ENCODE peak calls at places on chromosomes 11 and 22, in ten cellular contexts. E is heart left ventricle, D is NB4, I is AG09319, T is mammary epithelial cell, C is dorsolateral prefrontal cortex, G is kidney, Z is cardiac muscle cell, K is right atrium auricular region, J is fibroblast of lung. U is an unnamed sample.

GRCh38 chr11:72037554-72038311 is 39.0 kb downstream of the IL18BP start:
- DNase-seq in E (no peak), D (no peak), I (no peak), T (peak), C (no peak), G (no peak), Z (no peak), K (no peak), J (peak), U (no peak)

GRCh38 chr11:134332189-134332631 is 422 bp downstream of the GLB1L2 start:
- DNase-seq in E (no peak), D (no peak), I (no peak), T (no peak), C (no peak), G (no peak), Z (no peak), K (no peak), J (no peak), U (no peak)

GRCh38 chr11:134569195-134569594 is 157.2 kb upstream of the B3GAT1 start:
- DNase-seq in E (no peak), D (no peak), I (no peak), T (no peak), C (no peak), G (no peak), Z (no peak), K (no peak), J (no peak), U (no peak)

GRCh38 chr11:19511413-19512183 is 201.0 kb upstream of the NAV2 start:
- DNase-seq in E (peak), D (peak), I (peak), T (no peak), C (peak), G (peak), Z (peak), K (peak), J (peak), U (no peak)

GRCh38 chr11:131178020-131178419 is 192.4 kb upstream of the NTM start:
- DNase-seq in E (no peak), D (no peak), I (no peak), T (no peak), C (no peak), G (no peak), Z (no peak), K (no peak), J (no peak), U (no peak)

GRCh38 chr22:38760477-38761201 is 4.8 kb upstream of the SUN2 start:
- DNase-seq in E (no peak), D (peak), I (no peak), T (no peak), C (no peak), G (no peak), Z (peak), K (no peak), J (peak), U (no peak)

GRCh38 chr11:8081591-8082021 is 595 bp downstream of the TUB start:
- DNase-seq in E (no peak), D (no peak), I (no peak), T (no peak), C (no peak), G (no peak), Z (peak), K (no peak), J (peak), U (no peak)

GRCh38 chr11:122140535-122140934 is 24.5 kb upstream of the BLID start:
- DNase-seq in E (no peak), D (no peak), I (no peak), T (peak), C (no peak), G (no peak), Z (peak), K (no peak), J (peak), U (peak)

GRCh38 chr22:29225422-29226090 is 19.9 kb downstream of the EMID1 start:
- DNase-seq in E (peak), D (no peak), I (no peak), T (no peak), C (no peak), G (peak), Z (peak), K (peak), J (peak), U (no peak)

GRCh38 chr22:20247010-20247505 is 21.1 kb downstream of the RTN4R start:
- DNase-seq in E (peak), D (peak), I (no peak), T (no peak), C (no peak), G (no peak), Z (no peak), K (no peak), J (no peak), U (no peak)

DNA sequence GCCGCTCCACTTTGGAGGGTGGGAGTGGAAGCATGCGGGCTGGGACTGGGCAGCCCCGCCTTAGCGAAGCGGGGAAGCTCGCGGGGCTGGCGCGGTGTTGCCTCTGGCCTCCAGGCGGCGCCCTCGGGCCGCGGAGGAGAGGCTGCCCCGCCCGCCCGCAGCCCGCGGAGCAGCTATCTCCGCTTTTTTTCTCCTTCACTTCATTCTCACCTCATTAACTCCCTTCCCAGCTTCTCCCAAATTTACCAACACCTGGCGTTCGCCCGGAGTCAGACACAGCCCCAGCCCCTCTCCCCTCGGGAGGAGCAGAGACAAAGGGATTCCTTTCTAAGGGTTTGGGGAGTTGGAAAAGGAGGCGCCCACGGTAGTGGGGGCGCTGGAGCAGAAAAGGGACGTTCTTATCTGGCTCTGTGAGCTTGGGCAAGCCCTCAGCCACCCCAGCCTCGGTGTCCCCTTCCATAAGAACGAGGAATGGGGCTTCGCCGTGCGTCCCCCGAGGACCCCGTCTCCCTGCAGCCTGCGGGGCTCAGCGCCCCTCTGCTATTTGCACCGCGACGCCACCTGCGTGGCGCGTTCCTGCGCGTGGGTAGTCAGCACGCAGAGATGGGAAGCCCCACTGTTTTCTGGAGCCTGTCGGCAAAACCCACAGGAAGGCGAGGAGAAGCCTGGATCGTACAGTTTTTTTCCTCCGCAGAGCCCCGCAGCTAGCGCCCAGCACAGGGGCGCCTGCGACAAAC is 1.5 kb upstream of the WNT11 start:
- DNase-seq in E (peak), D (peak), I (peak), T (peak), C (peak), G (peak), Z (peak), K (peak), J (peak), U (peak)
- TF ChIP-seq CTCF in E (peak), D (peak), I (peak), T (peak), C (peak), G (peak), Z (peak), K (peak), J (peak), U (peak)

DNA sequence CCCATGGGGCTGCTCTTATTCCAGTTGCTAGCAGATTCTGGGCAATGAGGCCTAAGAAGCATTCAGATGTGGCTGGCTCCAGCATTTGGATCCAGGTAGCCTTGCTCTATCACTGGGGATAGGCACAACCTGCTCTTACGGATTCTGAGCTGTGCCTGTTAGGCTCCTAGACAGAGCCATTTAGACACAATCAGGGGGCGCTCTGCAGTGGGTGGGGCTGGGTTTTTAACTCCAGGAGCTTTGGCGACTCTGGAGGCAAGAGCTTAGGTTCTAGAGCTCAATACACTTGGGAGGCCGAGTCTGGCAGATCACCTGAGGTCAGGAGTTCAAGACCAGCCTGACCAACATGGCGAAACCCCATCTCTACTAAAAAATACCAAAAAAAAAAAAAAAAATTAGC is 32.0 kb downstream of the KCNC1 start:
- DNase-seq in E (no peak), D (no peak), I (no peak), T (no peak), C (no peak), G (peak), Z (no peak), K (no peak), J (no peak), U (no peak)
- TF ChIP-seq CTCF in E (no peak), D (peak), I (no peak), T (peak), C (no peak), G (no peak), Z (no peak), K (no peak), J (peak), U (no peak)

GRCh38 chr11:117840881-117841581 is 16.5 kb upstream of the FXYD2 start:
- DNase-seq in E (no peak), D (no peak), I (no peak), T (no peak), C (peak), G (peak), Z (no peak), K (peak), J (no peak), U (no peak)
- TF ChIP-seq CTCF in E (no peak), D (no peak), I (no peak), T (no peak), C (no peak), G (no peak), Z (no peak), K (no peak), J (no peak), U (no peak)

GRCh38 chr22:22464541-22465054 is 43.9 kb downstream of the ZNF280B start:
- DNase-seq in E (no peak), D (no peak), I (no peak), T (no peak), C (no peak), G (no peak), Z (no peak), K (no peak), J (no peak), U (no peak)

GRCh38 chr22:22461111-22461510 is 47.4 kb downstream of the ZNF280B start:
- DNase-seq in E (no peak), D (no peak), I (no peak), T (no peak), C (no peak), G (no peak), Z (no peak), K (no peak), J (no peak), U (no peak)

GRCh38 chr22:22463855-22464540 is 44.5 kb downstream of the ZNF280B start:
- DNase-seq in E (peak), D (peak), I (peak), T (peak), C (peak), G (no peak), Z (peak), K (no peak), J (peak), U (peak)

GRCh38 chr22:22461583-22461982 is 47.0 kb downstream of the ZNF280B start:
- DNase-seq in E (no peak), D (no peak), I (no peak), T (no peak), C (no peak), G (no peak), Z (no peak), K (no peak), J (no peak), U (no peak)

GRCh38 chr22:22462813-22463567 is 45.6 kb downstream of the ZNF280B start:
- DNase-seq in E (no peak), D (peak), I (no peak), T (no peak), C (no peak), G (no peak), Z (peak), K (no peak), J (no peak), U (no peak)
- TF ChIP-seq CTCF in E (no peak), D (peak), I (no peak), T (peak), C (no peak), G (no peak), Z (peak), K (no peak), J (no peak), U (no peak)

GRCh38 chr11:110434952-110435779 is 5.4 kb downstream of the FDX1 start:
- DNase-seq in E (no peak), D (no peak), I (no peak), T (peak), C (no peak), G (no peak), Z (no peak), K (no peak), J (peak), U (no peak)
- TF ChIP-seq CTCF in E (peak), D (peak), I (peak), T (peak), C (no peak), G (no peak), Z (peak), K (no peak), J (no peak), U (peak)

DNA sequence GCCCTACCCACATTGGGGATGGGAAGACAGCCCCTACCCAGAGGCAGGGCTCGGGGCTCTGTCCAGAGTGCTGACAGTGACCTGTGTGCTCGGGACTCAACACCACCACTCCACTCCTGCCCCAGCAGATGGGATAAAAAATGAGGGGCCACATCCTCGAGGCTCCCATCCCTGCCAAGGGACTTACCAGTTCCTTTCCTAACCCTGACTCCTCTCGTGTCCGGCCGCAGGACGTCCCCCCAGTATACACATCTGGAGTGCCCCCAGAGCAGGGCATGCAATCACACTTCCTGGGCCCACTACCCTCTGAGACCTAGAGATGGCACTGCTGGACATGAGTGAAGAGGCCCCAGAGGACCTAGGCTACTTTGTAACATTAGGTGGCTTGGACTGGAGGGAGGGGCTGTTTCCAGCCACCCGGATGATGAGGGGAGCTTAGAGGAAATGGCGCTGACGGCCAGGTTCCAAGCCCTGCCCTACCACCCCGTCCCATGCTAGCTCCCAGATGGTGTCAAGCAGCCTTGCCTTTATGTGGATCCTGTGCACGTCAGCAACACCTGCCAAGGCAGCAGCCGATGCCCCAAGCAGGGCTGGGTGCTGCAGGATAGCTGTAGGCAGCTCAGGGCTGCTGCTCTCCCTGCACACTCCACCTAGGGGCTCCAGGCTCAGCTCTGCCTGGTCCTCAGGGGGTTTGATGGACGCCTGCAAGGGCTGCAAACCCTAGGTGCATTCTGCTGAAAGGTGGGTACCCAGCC is 86.6 kb downstream of the DGCR2 start:
- DNase-seq in E (no peak), D (peak), I (no peak), T (no peak), C (peak), G (peak), Z (peak), K (no peak), J (peak), U (no peak)
- TF ChIP-seq CTCF in E (no peak), D (peak), I (no peak), T (peak), C (no peak), G (no peak), Z (no peak), K (no peak), J (no peak), U (peak)

GRCh38 chr22:50244420-50245213 is at the start of gene TUBGCP6:
- DNase-seq in E (peak), D (peak), I (peak), T (peak), C (peak), G (peak), Z (peak), K (peak), J (peak), U (peak)
- TF ChIP-seq CTCF in E (peak), D (no peak), I (peak), T (peak), C (peak), G (peak), Z (peak), K (no peak), J (no peak), U (no peak)

DNA sequence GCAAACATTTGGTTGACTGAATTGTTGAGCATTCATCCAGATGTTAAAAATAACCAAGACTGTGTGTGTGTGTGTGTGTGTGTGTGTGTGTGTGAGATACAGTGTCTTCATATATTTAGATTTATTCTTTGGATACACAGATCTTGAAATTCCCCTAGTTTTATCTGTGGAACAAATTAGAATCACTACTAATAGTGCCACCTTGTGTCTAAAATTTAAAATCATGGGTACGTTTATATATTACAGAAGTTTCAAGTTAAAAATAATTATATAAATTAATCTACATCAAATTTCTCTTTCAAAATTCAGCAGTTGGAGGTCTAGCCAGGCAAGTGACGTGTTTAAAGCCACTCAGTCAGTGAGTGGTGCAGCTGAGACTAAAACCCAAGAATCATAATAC is 1566.2 kb upstream of the TENM4 start:
- DNase-seq in E (no peak), D (peak), I (no peak), T (no peak), C (no peak), G (no peak), Z (peak), K (no peak), J (peak), U (peak)
- TF ChIP-seq CTCF in E (peak), D (no peak), I (peak), T (peak), C (peak), G (no peak), Z (peak), K (no peak), J (no peak), U (no peak)